ENCODE peak calls at places on chromosomes 16 and 17, in five cellular contexts. V is A549; G is effector memory CD4-positive, alpha-beta T cell; F is GM23248; N is HCT116. X is an unnamed sample.

GRCh38 chr16:50213939-50214519 is 52.3 kb upstream of the ADCY7 start:
- DNase-seq in V (peak; percentile 52), G (no peak), F (peak; percentile 51), N (peak; percentile 36), X (peak; percentile 63)

GRCh38 chr16:53893731-53894435 is 189.9 kb downstream of the FTO start:
- DNase-seq in V (no peak), G (no peak), F (peak; percentile 89), N (no peak), X (no peak)

GRCh38 chr17:13086142-13086769 is 68.4 kb upstream of the ELAC2 start:
- DNase-seq in V (no peak), G (no peak), F (peak; percentile 76), N (no peak), X (no peak)

GRCh38 chr16:12602811-12603698 is 200.6 kb downstream of the CPPED1 start:
- DNase-seq in V (no peak), G (no peak), F (no peak), N (no peak), X (no peak)

GRCh38 chr16:69858196-69859104 is 92.7 kb upstream of the CLEC18A start:
- DNase-seq in V (no peak), G (no peak), F (no peak), N (no peak), X (peak; percentile 27)

GRCh38 chr16:69773255-69773947 is 11.3 kb downstream of the WWP2 start:
- DNase-seq in V (no peak), G (no peak), F (no peak), N (no peak), X (no peak)

GRCh38 chr17:4573682-4574081 is 10.6 kb upstream of the SMTNL2 start:
- DNase-seq in V (peak; percentile 67), G (peak; percentile 22), F (peak; percentile 38), N (no peak), X (no peak)

GRCh38 chr16:30377812-30378235 is 3.2 kb downstream of the MYL11 start:
- DNase-seq in V (peak; percentile 93), G (peak; percentile 80), F (peak; percentile 84), N (peak; percentile 85), X (peak; percentile 88)

GRCh38 chr17:70078549-70078948 is 3.5 kb downstream of the KCNJ16 start:
- DNase-seq in V (no peak), G (no peak), F (no peak), N (no peak), X (no peak)
- H3K4me3 ChIP-seq in V (no peak overlapping the region), G (no peak overlapping the region), F (no peak overlapping the region), N (no peak overlapping the region), X (no peak overlapping the region)

GRCh38 chr17:76715462-76715830 is 4.7 kb upstream of the MXRA7 start:
- DNase-seq in V (no peak), G (no peak), F (no peak), N (no peak), X (no peak)
- H3K4me3 ChIP-seq in V (no peak overlapping the region), G (no peak overlapping the region), F (peak overlapping the region; percentile 12), N (no peak overlapping the region), X (peak overlapping the region; percentile 18)

DNA sequence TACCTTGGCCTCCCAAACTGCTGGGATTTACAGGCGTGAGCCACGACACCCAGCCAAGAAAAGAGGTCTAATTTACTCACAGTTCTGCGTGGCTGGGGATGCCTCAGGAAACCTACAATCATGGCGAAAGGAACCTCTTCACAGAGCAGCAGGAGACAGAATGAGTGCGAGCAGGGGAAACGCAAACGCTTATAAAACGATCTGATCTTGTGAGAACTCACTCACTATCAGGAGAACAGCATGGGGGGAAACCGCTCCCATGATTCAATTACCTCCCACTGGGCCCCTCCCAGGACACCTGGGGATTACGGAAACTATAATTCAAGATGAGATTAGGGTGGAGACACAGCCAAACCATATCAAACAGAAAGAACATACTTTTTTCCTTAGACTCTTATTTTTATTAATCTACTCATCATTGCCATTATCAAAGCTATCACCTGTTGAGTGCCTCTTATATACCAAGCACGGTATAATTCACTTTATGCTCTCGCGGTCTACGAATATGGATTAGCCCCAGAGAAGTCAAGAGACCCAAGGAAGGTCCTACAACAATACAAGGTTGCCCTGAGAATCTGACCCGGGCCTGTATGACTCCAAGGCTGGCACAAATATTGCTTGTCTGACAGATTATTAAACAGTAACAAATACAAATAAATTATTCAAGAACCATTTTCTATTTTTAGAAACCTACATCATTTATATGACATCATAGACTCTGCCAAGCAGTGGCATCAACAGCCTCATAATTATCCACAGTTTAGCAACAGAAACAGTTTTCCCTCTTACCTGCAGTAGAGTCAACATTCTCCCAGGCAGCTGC is 2.4 kb downstream of the POLR3K start:
- DNase-seq in V (no peak), G (no peak), F (no peak), N (no peak), X (no peak)
- H3K4me3 ChIP-seq in V (no peak overlapping the region), G (no peak overlapping the region), F (no peak overlapping the region), N (no peak overlapping the region), X (no peak overlapping the region)

GRCh38 chr16:9827062-9827752 is 355.0 kb downstream of the GRIN2A start:
- DNase-seq in V (no peak), G (no peak), F (no peak), N (no peak), X (no peak)
- H3K4me3 ChIP-seq in V (no peak overlapping the region), G (no peak overlapping the region), F (no peak overlapping the region), N (no peak overlapping the region), X (no peak overlapping the region)

GRCh38 chr16:3046506-3047386 is at the start of gene MMP25:
- DNase-seq in V (no peak), G (no peak), F (peak; percentile 17), N (no peak), X (no peak)

GRCh38 chr16:3045758-3046505 is 429 bp upstream of the MMP25 start:
- DNase-seq in V (no peak), G (no peak), F (peak; percentile 34), N (no peak), X (no peak)

GRCh38 chr16:3044708-3045107 is 1.7 kb upstream of the MMP25 start:
- DNase-seq in V (no peak), G (no peak), F (no peak), N (no peak), X (no peak)

GRCh38 chr16:3049921-3050481 is 3.6 kb downstream of the MMP25 start:
- DNase-seq in V (no peak), G (no peak), F (no peak), N (no peak), X (no peak)

DNA sequence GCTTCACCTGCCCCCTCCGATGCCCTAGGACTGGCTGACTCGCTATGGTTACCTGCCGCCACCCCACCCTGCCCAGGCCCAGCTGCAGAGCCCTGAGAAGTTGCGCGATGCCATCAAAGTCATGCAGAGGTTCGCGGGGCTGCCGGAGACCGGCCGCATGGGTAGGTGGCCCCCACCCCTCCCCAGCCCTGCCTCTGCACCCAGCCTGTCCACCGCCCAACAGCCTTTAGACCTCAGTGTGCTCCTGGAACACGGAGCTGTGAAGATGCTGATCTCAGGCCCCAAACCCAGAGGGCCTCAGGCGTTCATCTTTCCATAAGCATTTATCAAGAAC is 993 bp downstream of the MMP25 start:
- DNase-seq in V (no peak), G (no peak), F (no peak), N (no peak), X (no peak)
- H3K4me3 ChIP-seq in V (no peak overlapping the region), G (no peak overlapping the region), F (no peak overlapping the region), N (peak overlapping the region; percentile 79), X (no peak overlapping the region)

X was measured in Jurkat, Clone E6-1.